ENCODE peak calls at places on chromosomes 4 and X, in six cellular contexts. One of them, this sample, is unnamed.

GRCh38 chrX:103635436-103635835 is 6.7 kb downstream of the TCEAL1 start:
- DNase-seq in caudate nucleus: no peak
- DNase-seq in brain microvascular endothelial cell: no peak
- DNase-seq in GM23248: peak
- DNase-seq in cardiac muscle cell: no peak
- DNase-seq in tibial nerve: no peak
- DNase-seq in this sample: no peak

GRCh38 chrX:119041175-119041574 is 31.6 kb upstream of the CT47C1 start:
- DNase-seq in caudate nucleus: no peak
- DNase-seq in brain microvascular endothelial cell: peak
- DNase-seq in GM23248: peak
- DNase-seq in cardiac muscle cell: peak
- DNase-seq in tibial nerve: peak
- DNase-seq in this sample: peak

GRCh38 chrX:10949541-10949940 is 161.6 kb upstream of the HCCS start:
- DNase-seq in caudate nucleus: no peak
- DNase-seq in brain microvascular endothelial cell: no peak
- DNase-seq in GM23248: no peak
- DNase-seq in cardiac muscle cell: no peak
- DNase-seq in tibial nerve: no peak
- DNase-seq in this sample: no peak

GRCh38 chr4:109913842-109914241 is 1.2 kb downstream of the EGF start:
- DNase-seq in caudate nucleus: no peak
- DNase-seq in brain microvascular endothelial cell: no peak
- DNase-seq in GM23248: no peak
- DNase-seq in cardiac muscle cell: no peak
- DNase-seq in tibial nerve: no peak
- DNase-seq in this sample: no peak

GRCh38 chr4:80266902-80267380 is 477 bp downstream of the FGF5 start:
- DNase-seq in caudate nucleus: no peak
- DNase-seq in brain microvascular endothelial cell: peak
- DNase-seq in GM23248: peak
- DNase-seq in cardiac muscle cell: peak
- DNase-seq in tibial nerve: no peak
- DNase-seq in this sample: no peak

GRCh38 chrX:2423293-2423692 is 77.5 kb downstream of the DHRSX start:
- DNase-seq in caudate nucleus: no peak
- DNase-seq in brain microvascular endothelial cell: peak
- DNase-seq in GM23248: peak
- DNase-seq in cardiac muscle cell: peak
- DNase-seq in tibial nerve: no peak
- DNase-seq in this sample: no peak

GRCh38 chr4:1855334-1856070 is 454 bp downstream of the LETM1 start:
- DNase-seq in caudate nucleus: no peak
- DNase-seq in brain microvascular endothelial cell: no peak
- DNase-seq in GM23248: peak
- DNase-seq in cardiac muscle cell: no peak
- DNase-seq in tibial nerve: no peak
- DNase-seq in this sample: no peak

GRCh38 chr4:181261279-181261678 is 981.9 kb upstream of the TENM3 start:
- DNase-seq in caudate nucleus: no peak
- DNase-seq in brain microvascular endothelial cell: peak
- DNase-seq in GM23248: no peak
- DNase-seq in cardiac muscle cell: no peak
- DNase-seq in tibial nerve: no peak
- DNase-seq in this sample: no peak

GRCh38 chr4:122616910-122617596 is 3.8 kb downstream of the IL21 start:
- DNase-seq in caudate nucleus: no peak
- DNase-seq in brain microvascular endothelial cell: no peak
- DNase-seq in GM23248: no peak
- DNase-seq in cardiac muscle cell: no peak
- DNase-seq in tibial nerve: no peak
- DNase-seq in this sample: no peak

GRCh38 chr4:142402925-142403324 is 443.2 kb downstream of the INPP4B start:
- DNase-seq in caudate nucleus: no peak
- DNase-seq in brain microvascular endothelial cell: peak
- DNase-seq in GM23248: peak
- DNase-seq in cardiac muscle cell: peak
- DNase-seq in tibial nerve: peak
- DNase-seq in this sample: no peak

GRCh38 chr4:149754526-149754925 is 61.1 kb downstream of the IQCM start:
- DNase-seq in caudate nucleus: no peak
- DNase-seq in brain microvascular endothelial cell: peak
- DNase-seq in GM23248: peak
- DNase-seq in cardiac muscle cell: peak
- DNase-seq in tibial nerve: no peak
- DNase-seq in this sample: no peak

GRCh38 chr4:113784497-113785254 is 23.1 kb upstream of the CAMK2D start:
- DNase-seq in caudate nucleus: no peak
- DNase-seq in brain microvascular endothelial cell: peak
- DNase-seq in GM23248: peak
- DNase-seq in cardiac muscle cell: peak
- DNase-seq in tibial nerve: no peak
- DNase-seq in this sample: no peak

GRCh38 chr4:89837385-89837995 is 529 bp upstream of the SNCA start:
- DNase-seq in caudate nucleus: peak
- DNase-seq in brain microvascular endothelial cell: peak
- DNase-seq in GM23248: peak
- DNase-seq in cardiac muscle cell: peak
- DNase-seq in tibial nerve: no peak
- DNase-seq in this sample: no peak

GRCh38 chr4:57691370-57691769 is 581.2 kb upstream of the IGFBP7 start:
- DNase-seq in caudate nucleus: no peak
- DNase-seq in brain microvascular endothelial cell: no peak
- DNase-seq in GM23248: no peak
- DNase-seq in cardiac muscle cell: no peak
- DNase-seq in tibial nerve: no peak
- DNase-seq in this sample: no peak

GRCh38 chr4:25347473-25347872 is 29.6 kb upstream of the ANAPC4 start:
- DNase-seq in caudate nucleus: no peak
- DNase-seq in brain microvascular endothelial cell: no peak
- DNase-seq in GM23248: no peak
- DNase-seq in cardiac muscle cell: no peak
- DNase-seq in tibial nerve: no peak
- DNase-seq in this sample: no peak

GRCh38 chr4:110518889-110519490 is 43.0 kb downstream of the ENPEP start:
- DNase-seq in caudate nucleus: no peak
- DNase-seq in brain microvascular endothelial cell: peak
- DNase-seq in GM23248: peak
- DNase-seq in cardiac muscle cell: peak
- DNase-seq in tibial nerve: no peak
- DNase-seq in this sample: no peak

GRCh38 chr4:177480796-177481195 is 38.6 kb upstream of the AGA start:
- DNase-seq in caudate nucleus: no peak
- DNase-seq in brain microvascular endothelial cell: peak
- DNase-seq in GM23248: peak
- DNase-seq in cardiac muscle cell: peak
- DNase-seq in tibial nerve: no peak
- DNase-seq in this sample: no peak

GRCh38 chr4:155615054-155615887 is 51.4 kb upstream of the GUCY1A1 start:
- DNase-seq in caudate nucleus: no peak
- DNase-seq in brain microvascular endothelial cell: no peak
- DNase-seq in GM23248: no peak
- DNase-seq in cardiac muscle cell: no peak
- DNase-seq in tibial nerve: no peak
- DNase-seq in this sample: no peak

GRCh38 chrX:12701625-12702024 is 89.6 kb upstream of the PRPS2 start:
- DNase-seq in caudate nucleus: peak
- DNase-seq in brain microvascular endothelial cell: peak
- DNase-seq in GM23248: peak
- DNase-seq in cardiac muscle cell: peak
- DNase-seq in tibial nerve: no peak
- DNase-seq in this sample: no peak

DNA sequence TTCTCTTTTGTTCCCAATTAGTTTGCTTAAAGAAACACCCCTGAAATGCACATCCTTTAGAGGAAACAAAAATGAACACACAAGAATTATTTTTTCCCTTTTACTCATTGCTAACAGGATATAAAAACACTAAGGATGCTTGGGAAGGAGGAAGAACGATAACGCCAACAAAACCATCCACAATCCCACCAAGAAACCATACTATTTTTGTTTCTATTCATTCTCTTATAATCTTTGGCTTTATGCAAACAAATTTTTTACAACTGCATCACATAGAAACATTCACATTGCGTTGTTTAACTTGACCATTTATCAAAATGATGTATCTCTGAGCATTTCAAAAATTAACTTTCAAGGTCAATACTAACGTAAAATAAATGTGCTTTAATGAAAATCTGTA is 12.0 kb downstream of the APBB2 start:
- DNase-seq in caudate nucleus: no peak
- DNase-seq in brain microvascular endothelial cell: no peak
- DNase-seq in GM23248: no peak
- DNase-seq in cardiac muscle cell: no peak
- DNase-seq in tibial nerve: no peak
- DNase-seq in this sample: no peak
- H3K27ac ChIP-seq in caudate nucleus: no peak
- H3K27ac ChIP-seq in brain microvascular endothelial cell: peak
- H3K27ac ChIP-seq in GM23248: peak
- H3K27ac ChIP-seq in cardiac muscle cell: no peak
- H3K27ac ChIP-seq in tibial nerve: no peak
- H3K27ac ChIP-seq in this sample: no peak

DNA sequence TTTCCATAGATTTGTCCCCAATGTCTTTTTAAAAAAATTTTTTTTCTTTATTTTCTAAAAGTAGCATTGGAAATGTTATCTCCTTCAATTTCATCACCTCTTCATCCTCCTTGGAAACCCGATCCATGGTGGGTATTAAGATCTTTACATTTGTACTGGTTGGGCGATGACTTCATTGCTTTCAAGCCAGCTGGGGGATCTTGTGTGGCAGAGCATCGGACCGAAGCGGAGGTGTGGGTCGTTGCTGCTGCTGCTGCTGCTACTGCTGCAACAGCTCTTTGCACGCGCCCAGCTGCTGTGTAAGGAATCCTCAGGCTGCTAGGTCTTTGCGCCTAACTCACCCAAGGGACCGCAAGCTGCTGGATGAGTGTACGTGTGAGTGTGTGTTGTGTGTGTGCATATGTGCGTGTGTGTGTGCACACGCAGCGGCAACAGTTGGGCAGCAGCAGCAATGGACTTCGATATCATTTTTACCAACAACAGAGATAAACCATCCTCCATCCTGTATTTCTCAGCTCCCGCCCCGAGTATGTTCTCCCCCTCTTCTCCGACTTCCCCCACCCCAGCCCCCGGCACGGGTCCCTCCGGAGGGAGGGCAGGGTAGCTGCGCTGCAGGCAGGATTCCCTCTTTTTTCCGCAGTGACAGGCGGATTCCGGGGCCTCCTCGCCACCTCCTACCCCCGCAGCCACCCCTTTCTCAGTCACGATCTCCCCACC is 768 bp upstream of the CDKL5 start:
- DNase-seq in caudate nucleus: peak
- DNase-seq in brain microvascular endothelial cell: peak
- DNase-seq in GM23248: peak
- DNase-seq in cardiac muscle cell: peak
- DNase-seq in tibial nerve: no peak
- DNase-seq in this sample: no peak
- H3K27ac ChIP-seq in caudate nucleus: peak
- H3K27ac ChIP-seq in brain microvascular endothelial cell: no peak
- H3K27ac ChIP-seq in GM23248: peak
- H3K27ac ChIP-seq in cardiac muscle cell: no peak
- H3K27ac ChIP-seq in tibial nerve: peak
- H3K27ac ChIP-seq in this sample: peak

DNA sequence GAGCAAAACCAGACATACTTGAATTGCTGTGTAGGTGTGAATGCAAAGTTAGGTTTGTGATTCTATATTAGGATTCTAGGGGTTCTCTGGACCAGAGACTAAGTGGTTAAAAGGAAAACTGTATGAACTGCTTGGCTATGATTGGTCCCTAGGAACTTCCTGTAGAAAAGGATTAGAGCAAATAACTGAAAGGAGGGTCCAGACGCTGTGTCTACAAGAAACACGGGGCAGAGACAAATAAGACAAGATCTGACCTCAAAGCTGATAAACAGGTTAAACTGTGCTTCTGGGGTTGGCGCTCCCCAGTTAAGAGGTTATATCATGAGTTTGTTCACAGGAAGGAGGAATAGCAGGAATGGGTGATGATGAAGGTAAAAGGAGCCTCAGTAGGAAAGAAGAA is 183.6 kb downstream of the MGST2 start:
- DNase-seq in caudate nucleus: no peak
- DNase-seq in brain microvascular endothelial cell: no peak
- DNase-seq in GM23248: no peak
- DNase-seq in cardiac muscle cell: no peak
- DNase-seq in tibial nerve: no peak
- DNase-seq in this sample: no peak
- H3K27ac ChIP-seq in caudate nucleus: no peak
- H3K27ac ChIP-seq in brain microvascular endothelial cell: no peak
- H3K27ac ChIP-seq in GM23248: no peak
- H3K27ac ChIP-seq in cardiac muscle cell: no peak
- H3K27ac ChIP-seq in tibial nerve: no peak
- H3K27ac ChIP-seq in this sample: no peak

DNA sequence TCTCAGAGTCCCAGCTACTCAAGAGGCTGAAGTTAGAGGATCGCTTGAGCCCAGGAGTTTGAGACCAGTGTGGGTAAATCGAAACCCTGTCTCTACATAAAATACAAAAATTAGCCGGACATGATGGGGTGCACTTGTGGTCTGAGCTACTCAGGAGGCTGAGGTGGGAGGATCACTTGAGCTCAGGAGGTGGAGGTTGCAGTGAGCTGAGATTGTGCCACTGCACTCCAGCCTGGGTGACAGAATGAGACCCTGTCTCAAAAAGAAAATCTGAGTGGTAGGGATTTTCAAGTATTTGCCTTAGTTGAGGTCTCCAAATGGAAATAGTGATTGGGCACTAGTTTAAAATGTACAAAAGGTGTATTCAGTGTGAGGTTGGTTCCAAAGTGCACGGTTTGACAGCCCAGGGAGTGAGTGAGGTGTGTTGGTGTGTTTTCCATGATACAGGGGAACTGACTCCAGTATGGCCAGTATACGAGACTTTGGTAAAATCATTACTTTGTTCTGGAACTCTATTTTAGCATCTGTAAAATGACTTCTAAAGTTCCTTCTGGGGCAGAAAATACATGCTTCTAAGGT is 13.8 kb downstream of the ADD1 start:
- DNase-seq in caudate nucleus: no peak
- DNase-seq in brain microvascular endothelial cell: no peak
- DNase-seq in GM23248: no peak
- DNase-seq in cardiac muscle cell: no peak
- DNase-seq in tibial nerve: no peak
- DNase-seq in this sample: no peak
- H3K27ac ChIP-seq in caudate nucleus: no peak
- H3K27ac ChIP-seq in brain microvascular endothelial cell: no peak
- H3K27ac ChIP-seq in GM23248: no peak
- H3K27ac ChIP-seq in cardiac muscle cell: no peak
- H3K27ac ChIP-seq in tibial nerve: no peak
- H3K27ac ChIP-seq in this sample: no peak

GRCh38 chr4:70838400-70838971 is 1.2 kb downstream of the GRSF1 start:
- DNase-seq in caudate nucleus: no peak
- DNase-seq in brain microvascular endothelial cell: no peak
- DNase-seq in GM23248: peak
- DNase-seq in cardiac muscle cell: peak
- DNase-seq in tibial nerve: no peak
- DNase-seq in this sample: no peak
- H3K27ac ChIP-seq in caudate nucleus: peak
- H3K27ac ChIP-seq in brain microvascular endothelial cell: peak
- H3K27ac ChIP-seq in GM23248: peak
- H3K27ac ChIP-seq in cardiac muscle cell: peak
- H3K27ac ChIP-seq in tibial nerve: peak
- H3K27ac ChIP-seq in this sample: peak